ENCODE peak calls at places on chromosome 1, in four cellular contexts. E is K562, C is GM12878, P is HepG2. B is an unnamed sample.

GRCh38 chr1:8312235-8313218 is 5.4 kb upstream of the SLC45A1 start:
- DNase-seq in E (no peak), C (no peak), P (peak; percentile 51), B (no peak)

GRCh38 chr1:61337981-61338848 is 255.9 kb downstream of the NFIA start:
- DNase-seq in E (no peak), C (no peak), P (peak; percentile 91), B (peak; percentile 19)

GRCh38 chr1:82632164-82632563 is 831.4 kb downstream of the ADGRL2 start:
- DNase-seq in E (no peak), C (no peak), P (no peak), B (no peak)

GRCh38 chr1:222928212-222928611 is 113.4 kb downstream of the DISP1 start:
- DNase-seq in E (peak; percentile 10), C (no peak), P (peak; percentile 49), B (peak; percentile 55)

GRCh38 chr1:212915245-212916091 is 34.9 kb upstream of the VASH2 start:
- DNase-seq in E (peak; percentile 62), C (no peak), P (peak; percentile 50), B (peak; percentile 56)

GRCh38 chr1:246077476-246077875 is 429.6 kb downstream of the SMYD3 start:
- DNase-seq in E (no peak), C (no peak), P (no peak), B (no peak)

GRCh38 chr1:31605908-31606427 is 11.5 kb upstream of the HCRTR1 start:
- DNase-seq in E (no peak), C (peak; percentile 96), P (no peak), B (no peak)

GRCh38 chr1:153426809-153427208 is 10.5 kb downstream of the S100A7A start:
- DNase-seq in E (no peak), C (no peak), P (no peak), B (no peak)

GRCh38 chr1:113190930-113191329 is 117.9 kb downstream of the LRIG2 start:
- DNase-seq in E (no peak), C (no peak), P (no peak), B (no peak)

GRCh38 chr1:113190078-113190477 is 117.1 kb downstream of the LRIG2 start:
- DNase-seq in E (no peak), C (no peak), P (no peak), B (no peak)

GRCh38 chr1:113192980-113193379 is 120.0 kb downstream of the LRIG2 start:
- DNase-seq in E (no peak), C (no peak), P (no peak), B (no peak)

GRCh38 chr1:113192242-113192641 is 119.2 kb downstream of the LRIG2 start:
- DNase-seq in E (no peak), C (no peak), P (no peak), B (no peak)

DNA sequence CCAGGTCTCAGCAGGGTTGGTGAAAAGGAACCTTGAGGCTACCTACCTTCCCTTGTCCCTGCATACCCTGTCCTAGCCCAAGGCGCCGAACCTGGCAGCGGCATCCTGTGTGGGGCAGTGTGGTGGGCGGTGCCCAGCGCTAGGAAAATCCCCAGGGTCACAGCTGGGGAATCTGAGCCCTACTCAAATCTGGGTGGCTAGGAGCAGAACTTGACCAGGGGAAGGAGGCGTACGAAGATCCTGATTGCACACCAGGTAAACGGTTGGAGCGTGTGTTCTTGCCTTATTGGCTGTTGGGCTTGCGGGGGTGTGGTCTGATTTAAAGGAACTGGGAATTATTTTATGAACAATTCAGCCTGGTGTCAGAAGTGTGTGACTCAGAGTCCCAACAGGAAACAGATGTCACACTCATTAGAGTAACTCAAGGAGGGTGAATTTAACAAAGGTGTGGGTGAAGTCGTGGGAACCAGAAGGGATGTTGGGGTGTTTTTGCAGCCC is 118.6 kb downstream of the LRIG2 start:
- DNase-seq in E (no peak), C (peak; percentile 47), P (no peak), B (no peak)
- TF ChIP-seq HDAC6 in E (no peak), C (no peak), P (no peak), B (no peak)

GRCh38 chr1:156383023-156383422 is 14.0 kb downstream of the RHBG start:
- DNase-seq in E (peak; percentile 80), C (no peak), P (peak; percentile 49), B (peak; percentile 67)

GRCh38 chr1:156384007-156384406 is 15.0 kb downstream of the RHBG start:
- DNase-seq in E (no peak), C (no peak), P (no peak), B (no peak)

GRCh38 chr1:156384658-156385057 is 15.6 kb downstream of the RHBG start:
- DNase-seq in E (no peak), C (no peak), P (no peak), B (no peak)

GRCh38 chr1:156379420-156380165 is 10.6 kb downstream of the RHBG start:
- DNase-seq in E (peak; percentile 22), C (no peak), P (no peak), B (no peak)

DNA sequence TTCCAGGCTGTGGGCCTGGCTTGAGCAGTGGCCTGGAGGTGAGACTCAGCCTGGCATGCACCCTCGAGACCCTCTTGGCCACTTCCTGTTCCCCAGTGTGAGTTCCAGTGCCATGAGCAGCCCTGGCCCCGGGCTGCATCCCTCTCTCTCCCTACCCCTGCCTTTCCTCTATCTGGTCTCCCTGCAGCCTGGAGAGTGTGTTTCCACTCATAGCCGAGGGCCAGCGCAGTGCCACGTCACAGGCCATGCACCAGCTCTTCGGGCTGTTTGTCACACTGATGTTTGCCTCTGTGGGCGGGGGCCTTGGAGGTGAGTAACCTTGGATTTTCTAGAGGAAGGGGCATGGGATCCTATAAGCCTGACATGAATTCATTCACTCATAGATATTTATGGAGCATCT is 13.6 kb downstream of the RHBG start:
- DNase-seq in E (no peak), C (no peak), P (no peak), B (no peak)
- TF ChIP-seq HDAC6 in E (no peak), C (no peak), P (no peak), B (no peak)

GRCh38 chr1:14500912-14501311 is 97.6 kb upstream of the KAZN start:
- DNase-seq in E (no peak), C (no peak), P (no peak), B (no peak)
- TF ChIP-seq HDAC6 in E (no peak), C (no peak), P (no peak), B (no peak)

DNA sequence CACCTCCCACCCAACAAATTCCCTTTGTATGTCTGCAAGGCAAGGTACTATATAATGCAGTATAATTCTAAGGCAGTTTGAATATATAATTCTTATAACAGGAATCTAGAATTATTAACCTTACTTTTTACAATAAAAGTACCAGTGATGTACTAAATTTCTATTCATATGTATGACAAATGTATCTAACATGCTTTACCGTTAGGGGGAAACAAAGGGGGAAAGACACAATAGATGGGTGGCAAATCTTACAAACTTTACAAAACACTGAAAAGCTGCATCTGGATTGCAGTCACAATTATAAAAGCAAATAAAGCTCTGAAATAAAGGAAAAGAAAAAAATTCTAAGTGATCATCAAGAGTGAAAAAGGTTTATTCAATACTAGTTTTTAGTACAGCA is 2.3 kb downstream of the PIK3R3 start:
- DNase-seq in E (no peak), C (no peak), P (no peak), B (no peak)
- TF ChIP-seq HDAC6 in E (no peak), C (no peak), P (no peak), B (no peak)

GRCh38 chr1:11841245-11842153 is 6.1 kb downstream of the NPPA start:
- DNase-seq in E (peak; percentile 50), C (no peak), P (no peak), B (no peak)

GRCh38 chr1:11838349-11839272 is 9.0 kb downstream of the NPPA start:
- DNase-seq in E (peak; percentile 87), C (peak; percentile 2), P (peak; percentile 47), B (peak; percentile 91)

GRCh38 chr1:11839727-11840705 is 7.6 kb downstream of the NPPA start:
- DNase-seq in E (no peak), C (no peak), P (no peak), B (no peak)

GRCh38 chr1:11845641-11846335 is 1.8 kb downstream of the NPPA start:
- DNase-seq in E (peak; percentile 73), C (no peak), P (peak; percentile 18), B (no peak)

GRCh38 chr1:11842154-11843041 is 5.2 kb downstream of the NPPA start:
- DNase-seq in E (peak; percentile 100), C (peak; percentile 24), P (peak; percentile 92), B (no peak)
- TF ChIP-seq HDAC6 in E (no peak), C (no peak), P (no peak), B (no peak)

GRCh38 chr1:228836954-228837481 is 101.7 kb downstream of the RHOU start:
- DNase-seq in E (no peak), C (no peak), P (no peak), B (peak; percentile 24)
- TF ChIP-seq HDAC6 in E (no peak), C (no peak), P (no peak), B (no peak)

DNA sequence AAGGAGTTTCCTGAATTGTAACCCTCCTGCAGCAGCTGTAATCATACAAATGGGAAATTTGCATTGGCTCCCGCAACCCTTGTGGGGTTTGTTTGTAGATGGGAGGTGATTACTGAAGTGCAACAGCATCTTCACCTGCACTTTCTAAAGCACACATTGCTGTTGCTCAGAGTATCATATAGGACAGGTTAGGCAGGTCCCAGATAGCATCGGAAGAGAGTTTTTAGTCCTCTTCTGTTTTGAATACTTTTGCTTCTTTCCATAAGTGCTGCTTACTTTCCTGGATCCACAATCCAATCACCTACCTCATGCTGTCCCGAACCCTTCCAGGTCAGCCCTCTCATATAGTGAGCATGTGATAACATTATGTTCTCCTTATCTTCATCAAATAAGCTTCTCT is 300.4 kb downstream of the PTPRC start:
- DNase-seq in E (no peak), C (no peak), P (no peak), B (no peak)
- TF ChIP-seq HDAC6 in E (no peak), C (no peak), P (no peak), B (no peak)

GRCh38 chr1:241837413-241837812 is 10.6 kb upstream of the EXO1 start:
- DNase-seq in E (no peak), C (no peak), P (no peak), B (no peak)

GRCh38 chr1:241836944-241837343 is 11.1 kb upstream of the EXO1 start:
- DNase-seq in E (no peak), C (no peak), P (no peak), B (no peak)

GRCh38 chr1:241839369-241839990 is 8.5 kb upstream of the EXO1 start:
- DNase-seq in E (no peak), C (no peak), P (no peak), B (no peak)

GRCh38 chr1:241838831-241839365 is 9.1 kb upstream of the EXO1 start:
- DNase-seq in E (no peak), C (no peak), P (no peak), B (no peak)

GRCh38 chr1:241837901-241838300 is 10.1 kb upstream of the EXO1 start:
- DNase-seq in E (no peak), C (no peak), P (no peak), B (no peak)
- TF ChIP-seq HDAC6 in E (no peak), C (no peak), P (no peak), B (no peak)

GRCh38 chr1:160217466-160218165 is 12.4 kb downstream of the PEA15 start:
- DNase-seq in E (no peak), C (no peak), P (peak; percentile 14), B (no peak)

GRCh38 chr1:160221089-160221488 is 15.9 kb downstream of the PEA15 start:
- DNase-seq in E (no peak), C (no peak), P (no peak), B (no peak)

GRCh38 chr1:160220301-160220700 is 15.1 kb downstream of the PEA15 start:
- DNase-seq in E (no peak), C (no peak), P (no peak), B (no peak)

GRCh38 chr1:160222521-160222920 is 17.3 kb downstream of the PEA15 start:
- DNase-seq in E (no peak), C (no peak), P (no peak), B (no peak)

GRCh38 chr1:160219062-160219929 is 14.1 kb downstream of the PEA15 start:
- DNase-seq in E (peak; percentile 28), C (no peak), P (peak; percentile 45), B (no peak)
- TF ChIP-seq HDAC6 in E (no peak), C (no peak), P (no peak), B (no peak)

B was measured in H1.